ENCODE peak calls at places on chromosomes 4 and X, in eight cellular contexts. L, G, J, B, P, E, U and A are unnamed samples.

GRCh38 chrX:19443886-19444530 is 71.3 kb downstream of the MAP3K15 start:
- DNase-seq in L (no peak), G (no peak), J (no peak), B (no peak), P (no peak), E (no peak), U (no peak), A (no peak)

GRCh38 chr4:72076562-72076961 is 44.8 kb downstream of the NPFFR2 start:
- DNase-seq in L (no peak), G (peak; percentile 1), J (no peak), B (no peak), P (peak; percentile 0), E (no peak), U (peak; percentile 1), A (no peak)

GRCh38 chrX:51867626-51868025 is 25.8 kb upstream of the MAGED1 start:
- DNase-seq in L (no peak), G (no peak), J (no peak), B (no peak), P (no peak), E (no peak), U (peak; percentile 27), A (no peak)

GRCh38 chr4:10075158-10075863 is 41.3 kb downstream of the WDR1 start:
- DNase-seq in L (no peak), G (no peak), J (no peak), B (no peak), P (no peak), E (no peak), U (no peak), A (peak; percentile 66)

GRCh38 chr4:188190461-188190860 is 51.2 kb downstream of the TRIML1 start:
- DNase-seq in L (no peak), G (no peak), J (no peak), B (no peak), P (no peak), E (no peak), U (no peak), A (no peak)

GRCh38 chr4:165288639-165289428 is 38.6 kb upstream of the MSMO1 start:
- DNase-seq in L (no peak), G (peak; percentile 70), J (no peak), B (no peak), P (peak; percentile 8), E (no peak), U (peak; percentile 65), A (no peak)

GRCh38 chrX:132737743-132738142 is 220.7 kb downstream of the HS6ST2 start:
- DNase-seq in L (no peak), G (no peak), J (no peak), B (peak; percentile 22), P (peak; percentile 24), E (no peak), U (no peak), A (no peak)

GRCh38 chr4:8391071-8391470 is 49.5 kb downstream of the ACOX3 start:
- DNase-seq in L (no peak), G (no peak), J (no peak), B (no peak), P (no peak), E (no peak), U (no peak), A (no peak)

GRCh38 chr4:21946858-21947257 is 1.7 kb downstream of the KCNIP4 start:
- DNase-seq in L (no peak), G (no peak), J (no peak), B (no peak), P (no peak), E (no peak), U (no peak), A (no peak)

GRCh38 chrX:119391279-119391678 is 7.9 kb upstream of the SLC25A43 start:
- DNase-seq in L (no peak), G (peak; percentile 58), J (no peak), B (no peak), P (peak; percentile 12), E (no peak), U (peak; percentile 28), A (no peak)

GRCh38 chrX:47687249-47687648 is 28.3 kb upstream of the UXT start:
- DNase-seq in L (no peak), G (no peak), J (no peak), B (no peak), P (no peak), E (no peak), U (no peak), A (no peak)

GRCh38 chr4:145196747-145197146 is 16.4 kb upstream of the OTUD4 start:
- DNase-seq in L (no peak), G (no peak), J (no peak), B (no peak), P (no peak), E (no peak), U (no peak), A (no peak)

GRCh38 chrX:69257504-69258127 is 92.4 kb upstream of the PJA1 start:
- DNase-seq in L (no peak), G (no peak), J (no peak), B (no peak), P (no peak), E (no peak), U (no peak), A (no peak)

GRCh38 chrX:12548746-12549145 is 242.5 kb upstream of the PRPS2 start:
- DNase-seq in L (peak; percentile 6), G (peak; percentile 13), J (no peak), B (no peak), P (peak; percentile 35), E (no peak), U (peak; percentile 34), A (no peak)

GRCh38 chr4:108425988-108426387 is 194.4 kb upstream of the RPL34 start:
- DNase-seq in L (no peak), G (peak; percentile 77), J (no peak), B (no peak), P (no peak), E (no peak), U (peak; percentile 66), A (no peak)

GRCh38 chr4:10093801-10094552 is 22.6 kb downstream of the WDR1 start:
- DNase-seq in L (peak; percentile 75), G (peak; percentile 88), J (no peak), B (peak; percentile 88), P (no peak), E (no peak), U (peak; percentile 93), A (peak; percentile 84)

GRCh38 chr4:4985844-4986243 is 33.4 kb downstream of the CYTL1 start:
- DNase-seq in L (no peak), G (peak; percentile 52), J (no peak), B (no peak), P (peak; percentile 35), E (no peak), U (peak; percentile 16), A (no peak)

GRCh38 chr4:42750091-42750490 is 93.2 kb upstream of the ATP8A1 start:
- DNase-seq in L (peak; percentile 16), G (no peak), J (no peak), B (no peak), P (no peak), E (peak; percentile 12), U (no peak), A (no peak)

GRCh38 chr4:148730241-148730640 is 288.0 kb upstream of the NR3C2 start:
- DNase-seq in L (no peak), G (no peak), J (no peak), B (no peak), P (no peak), E (no peak), U (peak; percentile 16), A (no peak)

GRCh38 chr4:76208005-76208765 is 5.4 kb downstream of the SCARB2 start:
- DNase-seq in L (peak; percentile 89), G (peak; percentile 95), J (no peak), B (peak; percentile 67), P (peak; percentile 39), E (peak; percentile 81), U (peak; percentile 88), A (peak; percentile 89)

GRCh38 chr4:185395255-185395955 is at the start of gene LRP2BP:
- DNase-seq in L (no peak), G (peak; percentile 36), J (no peak), B (no peak), P (no peak), E (no peak), U (no peak), A (no peak)

GRCh38 chr4:168636506-168637176 is 139.8 kb downstream of the PALLD start:
- DNase-seq in L (no peak), G (peak; percentile 89), J (no peak), B (no peak), P (peak; percentile 63), E (no peak), U (peak; percentile 88), A (no peak)

GRCh38 chr4:73944061-73944875 is 37.6 kb downstream of the PF4 start:
- DNase-seq in L (peak; percentile 9), G (peak; percentile 58), J (no peak), B (peak; percentile 17), P (no peak), E (no peak), U (peak; percentile 50), A (peak; percentile 70)

GRCh38 chr4:80577991-80578390 is 242.5 kb downstream of the CFAP299 start:
- DNase-seq in L (no peak), G (no peak), J (no peak), B (no peak), P (no peak), E (no peak), U (no peak), A (no peak)
- H3K4me1 ChIP-seq in L (no peaks in the 10 kb centered on the region), G (no peaks in the 10 kb centered on the region), J (peaks cover 6% of the 10 kb centered on the region), B (no peaks in the 10 kb centered on the region), P (no peaks in the 10 kb centered on the region), E (no peaks in the 10 kb centered on the region), U (no peaks in the 10 kb centered on the region), A (no peaks in the 10 kb centered on the region)

DNA sequence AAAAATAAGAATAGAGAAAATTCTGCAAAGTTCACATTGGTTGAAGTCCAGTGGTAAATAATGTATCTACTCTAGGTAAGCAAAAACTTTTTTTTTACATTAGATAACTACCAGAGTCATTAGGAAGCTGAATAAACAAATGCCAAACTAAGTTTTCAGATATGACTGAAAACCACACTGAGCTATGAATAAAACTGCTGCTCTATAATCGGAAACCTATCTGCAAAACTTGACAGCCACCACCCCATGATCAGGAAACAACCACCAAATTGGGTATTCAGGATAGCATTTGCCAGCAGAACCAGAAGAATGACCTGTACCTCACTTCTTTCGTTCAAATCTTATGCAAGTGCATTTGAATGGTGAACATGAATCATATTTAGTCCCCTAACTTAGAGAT is 173.0 kb upstream of the TET2 start:
- DNase-seq in L (no peak), G (no peak), J (no peak), B (no peak), P (no peak), E (no peak), U (no peak), A (no peak)
- H3K4me3 ChIP-seq in L (no peak overlapping the region), G (no peak overlapping the region), J (no peak overlapping the region), B (no peak overlapping the region), P (no peak overlapping the region), E (no peak overlapping the region), U (no peak overlapping the region), A (no peak overlapping the region)

DNA sequence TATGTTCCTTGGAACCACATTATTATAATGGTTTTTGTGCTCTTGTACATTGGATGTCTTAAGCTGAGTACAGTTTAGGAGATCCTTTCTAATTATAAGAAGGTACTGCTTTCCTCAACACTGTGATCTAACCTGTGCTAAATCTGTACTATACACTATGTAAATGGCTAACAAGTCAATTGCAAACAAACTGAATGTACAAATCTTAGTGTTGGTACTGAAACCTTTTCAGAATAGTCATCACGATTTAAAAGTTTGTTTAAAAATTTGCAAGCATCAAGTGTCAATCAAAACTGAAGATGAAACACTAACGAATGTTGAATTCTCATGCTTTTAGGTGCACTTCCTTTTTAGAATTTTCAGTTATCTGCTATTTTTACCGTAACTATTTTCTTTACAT is 2090.4 kb upstream of the TENM3 start:
- DNase-seq in L (no peak), G (no peak), J (no peak), B (no peak), P (no peak), E (no peak), U (no peak), A (no peak)
- H3K4me1 ChIP-seq in L (no peaks in the 10 kb centered on the region), G (no peaks in the 10 kb centered on the region), J (no peaks in the 10 kb centered on the region), B (no peaks in the 10 kb centered on the region), P (peaks cover 9% of the 10 kb centered on the region), E (no peaks in the 10 kb centered on the region), U (no peaks in the 10 kb centered on the region), A (no peaks in the 10 kb centered on the region)

GRCh38 chr4:142567199-142567598 is 278.9 kb downstream of the INPP4B start:
- DNase-seq in L (no peak), G (peak; percentile 18), J (peak; percentile 15), B (no peak), P (peak; percentile 68), E (no peak), U (no peak), A (no peak)
- H3K4me3 ChIP-seq in L (no peak overlapping the region), G (no peak overlapping the region), J (peak overlapping the region; percentile 91), B (no peak overlapping the region), P (no peak overlapping the region), E (no peak overlapping the region), U (peak overlapping the region; percentile 72), A (no peak overlapping the region)